ENCODE peak calls at places on chromosome 22, in nine cellular contexts. B is aorta; X is thoracic aorta; L is cardiac muscle cell; M is GM23338; S is tibial nerve; C is trophoblast cell; U is heart right ventricle; F is CD4-positive, alpha-beta memory T cell. W is an unnamed sample.

GRCh38 chr22:44893731-44894080 is 116.1 kb downstream of the PHF21B start:
- DNase-seq in B (peak), F (no peak), X (no peak), S (no peak), U (no peak), M (no peak), C (no peak), L (no peak), W (no peak)

GRCh38 chr22:37804502-37804885 is 3.2 kb upstream of the GCAT start:
- DNase-seq in X (no peak), S (no peak), C (no peak), U (no peak), F (no peak), B (no peak), L (no peak), M (peak), W (no peak)

GRCh38 chr22:48031589-48031988 is 1269.1 kb downstream of the TBC1D22A start:
- DNase-seq in C (no peak), M (no peak), S (no peak), L (no peak), U (no peak), B (no peak), F (no peak), X (no peak), W (no peak)

GRCh38 chr22:39405346-39406085 is 5.9 kb downstream of the TAB1 start:
- DNase-seq in C (no peak), X (peak), F (no peak), B (peak), S (no peak), L (peak), M (no peak), U (no peak), W (no peak)

GRCh38 chr22:46484861-46485595 is 52.4 kb downstream of the CELSR1 start:
- DNase-seq in B (no peak), M (no peak), C (peak), X (no peak), F (no peak), U (no peak), S (no peak), L (no peak), W (no peak)

GRCh38 chr22:47006433-47006832 is 244.0 kb downstream of the TBC1D22A start:
- DNase-seq in S (no peak), M (no peak), U (no peak), L (no peak), C (no peak), F (no peak), X (no peak), B (no peak), W (no peak)

GRCh38 chr22:30922151-30922611 is 46.4 kb downstream of the MORC2 start:
- DNase-seq in F (peak), S (no peak), M (peak), U (peak), C (peak), B (peak), X (no peak), L (peak), W (peak)

GRCh38 chr22:50308597-50308935 is 1.1 kb upstream of the PLXNB2 start:
- DNase-seq in X (no peak), S (peak), F (peak), B (no peak), U (peak), L (peak), M (no peak), C (no peak), W (no peak)

GRCh38 chr22:48496987-48497650 is 1330.6 kb downstream of the BRD1 start:
- DNase-seq in X (no peak), U (no peak), C (no peak), M (peak), L (no peak), S (no peak), B (peak), F (no peak), W (peak)

GRCh38 chr22:22450343-22450839 is 58.2 kb downstream of the ZNF280B start:
- DNase-seq in M (no peak), U (peak), B (no peak), L (no peak), F (no peak), S (peak), X (no peak), C (no peak), W (peak)

GRCh38 chr22:37749223-37749622 is 52.4 kb downstream of the TRIOBP start:
- DNase-seq in S (no peak), X (no peak), C (peak), B (no peak), M (no peak), U (no peak), F (no peak), L (no peak), W (no peak)

GRCh38 chr22:24247011-24247507 is 2.2 kb upstream of the GGT5 start:
- DNase-seq in S (no peak), B (no peak), L (peak), X (no peak), U (peak), C (no peak), F (no peak), M (no peak), W (no peak)
- H3K4me3 ChIP-seq in S (no peak), B (no peak), L (no peak), X (no peak), U (no peak), C (no peak), F (no peak), M (no peak), W (no peak)

GRCh38 chr22:27295071-27295470 is 506.5 kb downstream of the MN1 start:
- DNase-seq in X (no peak), U (no peak), C (no peak), S (no peak), M (no peak), F (no peak), L (no peak), B (no peak), W (no peak)
- H3K27ac ChIP-seq in X (no peak), U (no peak), C (no peak), S (no peak), M (no peak), F (no peak), L (no peak), B (no peak), W (no peak)

DNA sequence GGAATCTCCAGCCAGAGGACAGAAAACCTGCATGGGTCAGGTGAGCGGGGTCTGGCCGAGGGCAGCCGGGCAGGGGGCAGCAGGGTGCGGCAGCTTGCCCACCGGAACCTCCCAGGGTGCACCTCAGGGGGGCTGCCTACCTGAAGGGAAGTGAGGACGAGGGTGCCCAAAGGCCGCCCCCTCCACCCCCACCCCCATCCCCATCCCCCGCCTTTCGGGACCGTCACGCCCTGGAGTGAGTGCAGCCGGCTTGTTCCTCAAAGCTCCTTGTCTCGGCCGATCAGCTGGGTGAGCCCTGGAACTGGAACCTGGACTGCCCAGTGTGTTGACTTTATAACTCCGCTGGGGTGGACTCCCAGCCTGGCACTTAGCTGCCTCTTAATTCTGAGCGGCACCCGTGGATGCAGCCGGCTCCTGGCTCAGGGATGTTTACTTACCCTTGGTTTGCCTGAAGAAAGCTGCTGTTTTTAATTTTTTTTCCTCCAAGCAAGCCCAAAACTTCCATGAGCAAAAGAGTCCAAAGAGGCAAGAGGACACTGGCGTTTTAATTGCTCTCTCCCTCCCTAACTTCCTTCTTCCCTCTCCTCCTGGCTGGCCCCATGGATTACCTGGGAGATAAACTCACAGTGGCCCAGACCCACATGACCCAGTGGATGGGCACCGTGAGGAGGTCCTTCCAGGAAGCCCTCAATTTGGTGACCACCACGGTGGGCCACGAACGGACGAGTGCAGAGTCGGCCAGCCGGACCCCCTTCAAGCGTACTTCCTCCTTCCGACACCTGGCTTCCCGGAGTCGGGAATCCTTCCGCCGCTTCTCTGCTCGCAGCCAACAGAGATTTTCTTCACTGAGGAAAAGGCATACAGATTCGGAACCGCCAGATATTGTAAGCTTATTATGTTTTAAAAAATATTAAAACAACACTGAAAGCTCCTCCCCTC is 87.8 kb upstream of the CRYBB3 start:
- DNase-seq in L (no peak), C (no peak), B (peak), F (no peak), X (peak), M (peak), S (no peak), U (no peak), W (peak)
- H3K4me3 ChIP-seq in L (peak), C (peak), B (peak), F (no peak), X (peak), M (peak), S (peak), U (peak), W (peak)

GRCh38 chr22:17994424-17995108 is 29.8 kb downstream of the MICAL3 start:
- DNase-seq in B (no peak), M (no peak), C (no peak), F (no peak), L (no peak), X (no peak), S (no peak), U (no peak), W (no peak)
- H3K27ac ChIP-seq in B (no peak), M (peak), C (no peak), F (no peak), L (no peak), X (no peak), S (no peak), U (no peak), W (no peak)

GRCh38 chr22:32325811-32326237 is 31.8 kb upstream of the RFPL3 start:
- DNase-seq in M (peak), B (peak), X (no peak), L (no peak), U (no peak), F (no peak), S (no peak), C (no peak), W (no peak)
- H3K4me3 ChIP-seq in M (no peak), B (no peak), X (no peak), L (no peak), U (no peak), F (no peak), S (no peak), C (no peak), W (no peak)

GRCh38 chr22:25113316-25113721 is 86.3 kb upstream of the CRYBB3 start:
- DNase-seq in S (no peak), M (no peak), U (no peak), C (no peak), X (no peak), B (no peak), L (no peak), F (no peak), W (peak)
- H3K27ac ChIP-seq in S (no peak), M (no peak), U (peak), C (no peak), X (peak), B (peak), L (no peak), F (no peak), W (peak)

GRCh38 chr22:23750744-23751440 is at the start of gene ZNF70:
- DNase-seq in L (peak), M (peak), C (peak), F (peak), X (peak), B (peak), S (peak), U (peak), W (peak)

GRCh38 chr22:23753371-23753770 is 854 bp downstream of the VPREB3 start:
- DNase-seq in U (no peak), C (no peak), M (no peak), S (no peak), L (no peak), B (no peak), X (no peak), F (no peak), W (no peak)

GRCh38 chr22:23751441-23751996 is 607 bp upstream of the ZNF70 start:
- DNase-seq in F (no peak), L (no peak), M (peak), S (no peak), X (no peak), B (no peak), C (no peak), U (peak), W (no peak)

GRCh38 chr22:23752750-23753149 is 1.5 kb downstream of the VPREB3 start:
- DNase-seq in M (no peak), L (no peak), U (no peak), X (no peak), C (no peak), F (no peak), B (no peak), S (no peak), W (no peak)

GRCh38 chr22:23752090-23752691 is 1.3 kb upstream of the ZNF70 start:
- DNase-seq in U (no peak), L (no peak), M (no peak), C (no peak), X (no peak), F (no peak), S (no peak), B (no peak), W (no peak)
- H3K4me3 ChIP-seq in U (no peak), L (no peak), M (peak), C (peak), X (peak), F (no peak), S (no peak), B (no peak), W (peak)